ENCODE peak calls at places on chromosomes 16 and 17, in eight cellular contexts. F is heart left ventricle; T is effector memory CD4-positive, alpha-beta T cell; D is tibial artery; J is uterus; H is lower lobe of right lung; I is SJSA1; P is stomach. E is an unnamed sample.
A peak's percentile ranks its signal among the peaks of the same experiment; 100 is the strongest.

GRCh38 chr16:11670171-11671131 is 2.2 kb downstream of the SNN start:
- DNase-seq in F (no peak), T (no peak), D (peak; percentile 78), J (no peak), H (no peak), I (no peak), P (no peak), E (peak; percentile 62)

GRCh38 chr17:44065668-44066203 is 735 bp downstream of the LSM12 start:
- DNase-seq in F (no peak), T (no peak), D (no peak), J (no peak), H (peak; percentile 25), I (no peak), P (no peak), E (peak; percentile 8)

GRCh38 chr17:81973432-81973831 is 4.0 kb upstream of the ASPSCR1 start:
- DNase-seq in F (no peak), T (no peak), D (no peak), J (no peak), H (no peak), I (no peak), P (no peak), E (no peak)

GRCh38 chr17:81519284-81520020 is 6.9 kb upstream of the ACTG1 start:
- DNase-seq in F (peak; percentile 54), T (peak; percentile 66), D (peak; percentile 73), J (peak; percentile 47), H (peak; percentile 84), I (no peak), P (peak; percentile 81), E (peak; percentile 65)

GRCh38 chr17:35314415-35315216 is 58.8 kb downstream of the SLFN11 start:
- DNase-seq in F (no peak), T (no peak), D (no peak), J (no peak), H (no peak), I (no peak), P (no peak), E (no peak)

GRCh38 chr17:79911430-79912399 is 72.5 kb upstream of the CBX4 start:
- DNase-seq in F (no peak), T (no peak), D (no peak), J (no peak), H (no peak), I (no peak), P (no peak), E (no peak)

GRCh38 chr16:17334096-17334495 is 136.7 kb downstream of the XYLT1 start:
- DNase-seq in F (peak; percentile 66), T (no peak), D (peak; percentile 80), J (no peak), H (no peak), I (no peak), P (no peak), E (no peak)

GRCh38 chr16:87550510-87550961 is 51.8 kb upstream of the JPH3 start:
- DNase-seq in F (peak; percentile 42), T (peak; percentile 23), D (no peak), J (peak; percentile 40), H (peak; percentile 67), I (no peak), P (peak; percentile 63), E (peak; percentile 62)

GRCh38 chr17:82241183-82241925 is 12.5 kb downstream of the SLC16A3 start:
- DNase-seq in F (peak; percentile 84), T (no peak), D (peak; percentile 97), J (peak; percentile 73), H (peak; percentile 91), I (peak; percentile 87), P (peak; percentile 69), E (peak; percentile 47)

GRCh38 chr16:17414421-17414820 is 56.3 kb downstream of the XYLT1 start:
- DNase-seq in F (no peak), T (no peak), D (no peak), J (no peak), H (no peak), I (no peak), P (no peak), E (no peak)

GRCh38 chr17:222172-222571 is 40.7 kb upstream of the DOC2B start:
- DNase-seq in F (peak; percentile 61), T (no peak), D (no peak), J (peak; percentile 34), H (no peak), I (no peak), P (no peak), E (no peak)

GRCh38 chr16:89573826-89574680 is 1.5 kb upstream of the CPNE7 start:
- DNase-seq in F (no peak), T (no peak), D (no peak), J (no peak), H (no peak), I (no peak), P (no peak), E (no peak)
- H3K4me3 ChIP-seq in F (peak overlapping the region; percentile 29), T (peak overlapping the region; percentile 55), D (peak overlapping the region; percentile 39), J (no peak overlapping the region), H (peak overlapping the region; percentile 37), I (peak overlapping the region; percentile 26), P (peak overlapping the region; percentile 31), E (no peak overlapping the region)

DNA sequence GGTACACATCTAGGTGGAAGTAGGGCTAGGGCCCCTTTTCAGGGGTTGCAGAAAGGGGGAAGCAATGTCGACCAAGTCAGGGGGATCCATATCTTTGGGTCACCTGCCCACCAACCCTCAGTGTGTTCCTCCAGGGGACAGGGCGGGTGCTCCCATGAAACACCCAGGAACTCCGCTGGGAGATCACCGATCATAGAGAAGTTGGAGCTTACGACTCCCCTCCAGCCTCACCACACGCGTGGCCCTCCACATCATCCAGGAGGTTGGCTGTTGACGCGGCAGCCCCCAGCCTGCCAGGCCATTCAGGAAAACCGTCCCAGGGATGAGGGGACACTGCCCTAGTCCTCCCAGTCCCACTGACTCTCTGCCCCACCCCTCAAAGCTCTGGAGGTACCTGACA is 17.3 kb upstream of the MRPS23 start:
- DNase-seq in F (no peak), T (no peak), D (no peak), J (no peak), H (no peak), I (no peak), P (no peak), E (no peak)
- H3K4me1 ChIP-seq in F (peaks cover 46% of the 10 kb centered on the region), T (no peaks in the 10 kb centered on the region), D (peaks cover 41% of the 10 kb centered on the region), J (peaks cover 15% of the 10 kb centered on the region), H (peaks cover 22% of the 10 kb centered on the region), I (peaks cover 49% of the 10 kb centered on the region), P (peaks cover 39% of the 10 kb centered on the region), E (peaks cover 8% of the 10 kb centered on the region)

GRCh38 chr16:69260506-69260905 is 50.6 kb upstream of the VPS4A start:
- DNase-seq in F (no peak), T (no peak), D (no peak), J (no peak), H (no peak), I (no peak), P (no peak), E (no peak)
- H3K27ac ChIP-seq in F (no peak overlapping the region), T (no peak overlapping the region), D (no peak overlapping the region), J (no peak overlapping the region), H (no peak overlapping the region), I (no peak overlapping the region), P (no peak overlapping the region), E (no peak overlapping the region)

DNA sequence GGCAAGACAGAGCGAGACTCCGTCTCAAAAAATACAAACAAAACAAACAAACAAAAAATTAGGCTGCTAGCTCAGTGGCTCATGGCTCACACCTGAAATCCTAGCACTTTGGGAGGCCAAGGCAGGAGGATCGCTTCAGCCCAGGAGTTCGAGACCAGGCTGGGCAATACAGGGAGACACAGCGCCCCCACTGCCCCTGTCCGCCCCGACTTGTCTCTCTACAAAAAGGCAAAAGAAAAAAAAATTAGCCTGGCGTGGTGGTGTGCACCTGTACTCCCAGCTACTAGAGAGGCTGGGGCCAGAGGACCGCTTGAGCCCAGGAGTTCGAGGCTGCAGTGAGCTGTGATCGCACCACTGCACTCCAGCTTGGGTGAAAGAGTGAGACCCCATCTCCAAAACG is 531 bp upstream of the CDH1 start:
- DNase-seq in F (no peak), T (no peak), D (no peak), J (no peak), H (no peak), I (no peak), P (no peak), E (no peak)
- H3K4me3 ChIP-seq in F (no peak overlapping the region), T (no peak overlapping the region), D (no peak overlapping the region), J (no peak overlapping the region), H (peak overlapping the region; percentile 56), I (no peak overlapping the region), P (peak overlapping the region; percentile 52), E (no peak overlapping the region)

DNA sequence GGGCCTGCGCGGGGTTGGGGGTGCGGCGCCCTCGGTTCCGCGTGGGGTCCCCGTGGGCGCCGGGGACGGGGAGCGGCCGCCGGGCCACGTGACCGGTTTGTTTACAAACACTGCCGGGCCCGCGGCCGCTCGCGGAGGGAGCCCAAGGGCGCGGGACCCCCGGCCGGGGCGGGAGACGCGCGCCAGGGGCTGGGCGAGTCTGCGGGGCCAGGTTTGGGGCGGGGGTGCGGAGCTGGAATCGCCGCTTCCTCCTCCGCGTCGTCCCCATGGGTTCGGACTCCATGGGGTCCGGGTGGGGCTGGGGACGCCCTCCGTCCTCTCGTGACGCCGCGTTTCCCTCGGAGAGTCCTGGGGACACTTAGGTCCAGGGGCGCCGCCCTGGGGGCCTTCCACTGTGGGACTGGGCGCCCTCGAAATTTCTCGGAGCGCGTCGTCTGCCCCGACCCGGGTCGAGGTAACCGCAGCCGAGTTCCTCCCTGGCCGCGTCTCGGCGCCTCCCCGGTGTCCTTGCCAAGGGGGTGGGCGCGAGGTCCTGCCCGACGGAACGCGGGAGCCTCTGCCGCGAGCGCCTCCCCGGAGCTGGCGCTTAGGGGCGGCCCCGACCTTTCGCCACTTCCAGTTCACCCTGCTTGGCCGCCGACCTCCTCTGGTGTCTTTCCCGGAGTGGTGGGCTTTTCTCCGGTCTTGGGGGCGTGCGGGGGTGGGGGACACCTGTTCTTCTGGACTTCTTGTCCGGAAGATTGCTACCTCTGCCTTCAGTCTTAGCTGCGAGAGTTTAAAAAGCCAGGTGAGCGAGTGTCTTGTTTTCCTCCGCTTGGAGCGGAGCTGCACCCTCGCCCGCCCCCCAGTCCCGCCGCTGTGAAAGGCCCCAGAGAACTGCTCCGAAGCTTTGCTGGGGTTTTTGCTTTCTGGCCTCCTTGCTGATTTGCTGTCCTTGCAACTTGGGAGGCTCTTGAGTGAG is 754 bp downstream of the YPEL2 start:
- DNase-seq in F (peak; percentile 78), T (no peak), D (peak; percentile 78), J (peak; percentile 45), H (peak; percentile 73), I (no peak), P (peak; percentile 57), E (peak; percentile 7)
- H3K4me1 ChIP-seq in F (peaks cover 84% of the 10 kb centered on the region), T (peaks cover 39% of the 10 kb centered on the region), D (peaks cover 78% of the 10 kb centered on the region), J (peaks cover 17% of the 10 kb centered on the region), H (peaks cover 71% of the 10 kb centered on the region), I (peaks cover 66% of the 10 kb centered on the region), P (peaks cover 82% of the 10 kb centered on the region), E (peaks cover 62% of the 10 kb centered on the region)

GRCh38 chr17:48550313-48551205 is 5.7 kb upstream of the HOXB2 start:
- DNase-seq in F (no peak), T (no peak), D (no peak), J (no peak), H (no peak), I (no peak), P (no peak), E (no peak)
- H3K27ac ChIP-seq in F (no peak overlapping the region), T (no peak overlapping the region), D (no peak overlapping the region), J (no peak overlapping the region), H (peak overlapping the region; percentile 81), I (no peak overlapping the region), P (peak overlapping the region; percentile 93), E (no peak overlapping the region)

DNA sequence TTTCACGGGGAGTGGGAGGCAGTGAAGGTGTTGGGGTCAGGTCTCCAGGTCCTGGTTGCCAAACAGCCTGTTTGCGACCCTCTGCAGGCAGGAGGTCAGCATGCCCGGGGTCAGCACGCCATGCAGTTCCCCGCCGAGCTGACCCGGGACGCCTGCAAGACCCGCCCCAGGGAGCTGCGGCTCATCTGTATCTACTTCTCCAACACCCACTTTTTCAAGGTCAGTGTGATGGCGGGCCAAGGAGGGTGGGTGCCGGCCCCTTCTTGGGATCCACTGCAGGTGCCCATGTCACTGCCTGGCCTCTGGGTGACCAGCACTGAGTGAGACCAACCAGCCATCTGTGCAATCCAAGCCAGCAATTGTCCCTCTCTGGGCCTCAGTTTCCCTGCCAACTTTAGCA is 21.3 kb downstream of the ADGRG5 start:
- DNase-seq in F (no peak), T (no peak), D (no peak), J (no peak), H (no peak), I (no peak), P (no peak), E (no peak)
- H3K4me3 ChIP-seq in F (no peak overlapping the region), T (no peak overlapping the region), D (no peak overlapping the region), J (no peak overlapping the region), H (no peak overlapping the region), I (no peak overlapping the region), P (no peak overlapping the region), E (no peak overlapping the region)

E was measured in CD8-positive, alpha-beta memory T cell.